ENCODE peak calls at places on chromosomes 6 and 20, in six cellular contexts. F, O, R, L, T and M are unnamed samples.

GRCh38 chr20:1369970-1370369 is 22.9 kb downstream of the FKBP1A start:
- DNase-seq in F (no peak), O (no peak), R (no peak), L (no peak), T (no peak), M (no peak)

GRCh38 chr20:32505723-32506473 is 79.2 kb downstream of the NOL4L start:
- DNase-seq in F (no peak), O (no peak), R (no peak), L (no peak), T (no peak), M (no peak)

GRCh38 chr6:158767714-158768113 is 51.5 kb downstream of the EZR start:
- DNase-seq in F (no peak), O (no peak), R (no peak), L (no peak), T (no peak), M (no peak)

GRCh38 chr6:150124235-150124634 is 18.6 kb upstream of the PPP1R14C start:
- DNase-seq in F (no peak), O (no peak), R (no peak), L (no peak), T (no peak), M (no peak)

GRCh38 chr6:136326038-136326561 is 36.5 kb upstream of the BCLAF1 start:
- DNase-seq in F (no peak), O (peak), R (no peak), L (no peak), T (peak), M (no peak)

GRCh38 chr6:113495521-113495920 is 361.6 kb upstream of the MARCKS start:
- DNase-seq in F (no peak), O (peak), R (no peak), L (no peak), T (no peak), M (no peak)

GRCh38 chr20:48841861-48842529 is 14.2 kb upstream of the PREX1 start:
- DNase-seq in F (no peak), O (peak), R (no peak), L (no peak), T (no peak), M (no peak)

GRCh38 chr20:47452736-47453161 is 48.9 kb upstream of the NCOA3 start:
- DNase-seq in F (no peak), O (no peak), R (no peak), L (no peak), T (no peak), M (no peak)

GRCh38 chr6:11947063-11947462 is 65.0 kb upstream of the HIVEP1 start:
- DNase-seq in F (no peak), O (no peak), R (no peak), L (no peak), T (no peak), M (no peak)

GRCh38 chr20:17859616-17860232 is 108.9 kb downstream of the SNX5 start:
- DNase-seq in F (no peak), O (no peak), R (peak), L (no peak), T (no peak), M (no peak)

GRCh38 chr20:51492167-51493092 is 50.1 kb downstream of the NFATC2 start:
- DNase-seq in F (no peak), O (peak), R (peak), L (no peak), T (no peak), M (no peak)

GRCh38 chr6:17212541-17213371 is 68.4 kb upstream of the RBM24 start:
- DNase-seq in F (no peak), O (peak), R (peak), L (peak), T (peak), M (no peak)

GRCh38 chr20:32465092-32465900 is 107.2 kb downstream of the ASXL1 start:
- DNase-seq in F (no peak), O (peak), R (peak), L (peak), T (no peak), M (no peak)

GRCh38 chr20:8060977-8061376 is 41.4 kb upstream of the TMX4 start:
- DNase-seq in F (no peak), O (no peak), R (no peak), L (no peak), T (no peak), M (no peak)

GRCh38 chr6:22513667-22514066 is 55.7 kb upstream of the HDGFL1 start:
- DNase-seq in F (no peak), O (no peak), R (no peak), L (no peak), T (no peak), M (no peak)

GRCh38 chr6:77159730-77160129 is 303.6 kb downstream of the HTR1B start:
- DNase-seq in F (no peak), O (no peak), R (no peak), L (no peak), T (no peak), M (no peak)

GRCh38 chr20:11677445-11678235 is 240.1 kb upstream of the BTBD3 start:
- DNase-seq in F (no peak), O (no peak), R (no peak), L (no peak), T (no peak), M (no peak)

GRCh38 chr6:25428758-25429317 is 149.7 kb downstream of the CARMIL1 start:
- DNase-seq in F (no peak), O (no peak), R (no peak), L (no peak), T (no peak), M (no peak)